ENCODE peak calls at places on chromosomes 5 and 9, in eight cellular contexts. M, U, G, V, B, O, W and R are unnamed samples.

GRCh38 chr5:56291058-56291404 is 57.9 kb upstream of the ANKRD55 start:
- DNase-seq in M (no peak), U (no peak), G (no peak), V (no peak), B (no peak), O (no peak), W (no peak), R (no peak)

GRCh38 chr5:135553688-135554462 is 18.1 kb upstream of the NEUROG1 start:
- DNase-seq in M (peak), U (no peak), G (no peak), V (no peak), B (peak), O (no peak), W (no peak), R (no peak)

GRCh38 chr5:3129252-3129651 is 377.8 kb upstream of the IRX2 start:
- DNase-seq in M (no peak), U (no peak), G (no peak), V (no peak), B (no peak), O (no peak), W (no peak), R (no peak)

GRCh38 chr9:21070171-21070571 is 7.6 kb downstream of the IFNB1 start:
- DNase-seq in M (peak), U (no peak), G (no peak), V (no peak), B (peak), O (no peak), W (peak), R (peak)

GRCh38 chr9:6581266-6581665 is 64.3 kb downstream of the GLDC start:
- DNase-seq in M (no peak), U (no peak), G (no peak), V (no peak), B (no peak), O (no peak), W (no peak), R (no peak)

GRCh38 chr5:123450641-123451421 is 27.6 kb upstream of the CEP120 start:
- DNase-seq in M (no peak), U (no peak), G (no peak), V (peak), B (no peak), O (no peak), W (no peak), R (no peak)

GRCh38 chr5:151151263-151151660 is 6.3 kb downstream of the ANXA6 start:
- DNase-seq in M (no peak), U (no peak), G (no peak), V (no peak), B (no peak), O (no peak), W (no peak), R (no peak)

GRCh38 chr5:12691330-12691729 is 787.1 kb upstream of the CTNND2 start:
- DNase-seq in M (no peak), U (no peak), G (no peak), V (no peak), B (no peak), O (no peak), W (no peak), R (no peak)

GRCh38 chr9:74497750-74498615 is 848 bp downstream of the RORB start:
- DNase-seq in M (peak), U (no peak), G (no peak), V (peak), B (peak), O (no peak), W (no peak), R (no peak)

GRCh38 chr9:112891521-112891920 is 845 bp upstream of the SLC46A2 start:
- DNase-seq in M (no peak), U (no peak), G (no peak), V (no peak), B (no peak), O (no peak), W (no peak), R (no peak)

GRCh38 chr5:40066616-40067015 is 613.1 kb upstream of the PTGER4 start:
- DNase-seq in M (no peak), U (no peak), G (no peak), V (no peak), B (no peak), O (no peak), W (no peak), R (no peak)

GRCh38 chr9:21919377-21920362 is 74.5 kb downstream of the CDKN2A start:
- DNase-seq in M (peak), U (no peak), G (no peak), V (no peak), B (no peak), O (no peak), W (no peak), R (no peak)

GRCh38 chr5:102711525-102712240 is 43.4 kb upstream of the PAM start:
- DNase-seq in M (no peak), U (no peak), G (no peak), V (no peak), B (no peak), O (no peak), W (no peak), R (no peak)

GRCh38 chr9:16729656-16730055 is 140.8 kb downstream of the BNC2 start:
- DNase-seq in M (no peak), U (no peak), G (no peak), V (peak), B (no peak), O (no peak), W (no peak), R (no peak)